ENCODE peak calls at places on chromosomes 7 and 10, in eight cellular contexts. Z is NCI-H2171 treated with DMSO at 0.1 percent for 48 hours; Y is brain microvascular endothelial cell; U is amniotic epithelial cell; C is NCI-H1105 treated with DMSO at 0.1 percent for 48 hours; J is sciatic nerve; P is CD4-positive, CD25-positive, alpha-beta regulatory T cell; F is stimulated activated CD4-positive, alpha-beta T cell treated with anti-CD3 and anti-CD28 coated beads, Interleukin-12 subunit alpha, Interleukin-12 subunit beta, amount 100 ng/mL, for 4 hours. O is an unnamed sample.
A peak's percentile ranks its signal among the peaks of the same experiment; 100 is the strongest.

GRCh38 chr10:125152646-125153368 is 7.6 kb downstream of the CTBP2 start:
- DNase-seq in Z (no peak), F (no peak), C (no peak), U (no peak), P (no peak), J (no peak), Y (no peak), O (no peak)

GRCh38 chr7:157016024-157016351 is 5.5 kb upstream of the MNX1 start:
- DNase-seq in P (no peak), U (no peak), Y (no peak), F (no peak), Z (no peak), J (no peak), C (no peak), O (no peak)

GRCh38 chr7:87414400-87415188 is 60.9 kb downstream of the ABCB4 start:
- DNase-seq in Y (no peak), J (no peak), P (no peak), U (peak; percentile 61), Z (no peak), F (no peak), C (no peak), O (no peak)

GRCh38 chr7:2542924-2543871 is 12.1 kb downstream of the BRAT1 start:
- DNase-seq in J (peak; percentile 59), Y (no peak), P (no peak), U (no peak), F (no peak), Z (no peak), C (no peak), O (no peak)

GRCh38 chr7:111083423-111083822 is 7.5 kb upstream of the LRRN3 start:
- DNase-seq in F (no peak), Z (no peak), J (no peak), P (peak; percentile 96), U (no peak), C (no peak), Y (peak; percentile 75), O (peak; percentile 31)

GRCh38 chr7:683526-684205 is 42.8 kb upstream of the DNAAF5 start:
- DNase-seq in F (no peak), U (no peak), Y (no peak), C (no peak), P (no peak), Z (no peak), J (peak; percentile 48), O (no peak)

GRCh38 chr10:125018576-125019143 is 76.7 kb downstream of the ZRANB1 start:
- DNase-seq in Z (no peak), C (no peak), F (no peak), U (no peak), P (no peak), Y (no peak), J (no peak), O (no peak)

GRCh38 chr10:86851329-86852207 is 95.1 kb downstream of the BMPR1A start:
- DNase-seq in J (no peak), F (no peak), C (no peak), U (peak; percentile 84), Y (no peak), Z (no peak), P (no peak), O (peak; percentile 20)

GRCh38 chr10:99525897-99526296 is 6.8 kb upstream of the NKX2-3 start:
- DNase-seq in Z (no peak), U (no peak), P (no peak), F (no peak), Y (no peak), J (no peak), C (no peak), O (no peak)